ENCODE peak calls at places on chromosomes 3 and 15, in eight cellular contexts. P is GM06990, A is endothelial cell, H is cardiac muscle cell, I is GM10248, V is A549, D is lower leg skin, S is choroid plexus epithelial cell. N is an unnamed sample.

GRCh38 chr3:94098487-94098886 is 35.6 kb downstream of the NSUN3 start:
- DNase-seq in H (peak), V (no peak), A (peak), P (no peak), D (no peak), S (peak), I (no peak), N (no peak)

GRCh38 chr3:171565671-171566070 is 105.5 kb upstream of the TNIK start:
- DNase-seq in S (peak), V (no peak), D (no peak), A (no peak), H (peak), P (no peak), I (no peak), N (no peak)

GRCh38 chr15:77027697-77028450 is 32.9 kb downstream of the PSTPIP1 start:
- DNase-seq in D (no peak), S (no peak), I (no peak), P (no peak), V (no peak), H (peak), A (peak), N (peak)

GRCh38 chr3:58585005-58585786 is 8.0 kb upstream of the FAM107A start:
- DNase-seq in H (peak), D (peak), V (peak), I (peak), A (peak), S (peak), P (peak), N (peak)

GRCh38 chr3:134294302-134294925 is 43.8 kb upstream of the RYK start:
- DNase-seq in S (no peak), H (no peak), P (peak), A (no peak), V (no peak), I (peak), D (no peak), N (no peak)

GRCh38 chr3:12938258-12938711 is 96.9 kb upstream of the RPL32 start:
- DNase-seq in S (peak), H (peak), D (no peak), A (no peak), V (no peak), P (no peak), I (no peak), N (no peak)

GRCh38 chr3:159629329-159630084 is 359.1 kb upstream of the IL12A start:
- DNase-seq in S (no peak), D (no peak), A (no peak), V (no peak), P (no peak), H (no peak), I (no peak), N (no peak)

GRCh38 chr3:59422312-59422711 is 372.5 kb upstream of the CFAP20DC start:
- DNase-seq in V (no peak), S (peak), P (no peak), I (no peak), A (no peak), D (no peak), H (no peak), N (no peak)

GRCh38 chr3:181713673-181714270 is 2.0 kb downstream of the SOX2 start:
- DNase-seq in H (no peak), I (no peak), S (no peak), A (no peak), V (no peak), D (no peak), P (no peak), N (no peak)

GRCh38 chr3:183885766-183886165 is 1.1 kb upstream of the PARL start:
- DNase-seq in H (no peak), D (no peak), S (no peak), V (no peak), A (no peak), P (no peak), I (no peak), N (no peak)

GRCh38 chr15:28132524-28133275 is 33.6 kb upstream of the OCA2 start:
- DNase-seq in S (peak), D (no peak), P (no peak), I (no peak), H (peak), A (no peak), V (no peak), N (no peak)

GRCh38 chr15:31387483-31388118 is 61.0 kb downstream of the KLF13 start:
- DNase-seq in P (no peak), H (peak), S (peak), D (no peak), I (no peak), V (no peak), A (no peak), N (no peak)

GRCh38 chr3:141575879-141576743 is 89.3 kb downstream of the RASA2 start:
- DNase-seq in P (peak), S (peak), A (no peak), I (peak), H (peak), D (no peak), V (peak), N (no peak)

GRCh38 chr15:60325905-60326304 is 71.9 kb downstream of the ANXA2 start:
- DNase-seq in S (no peak), I (no peak), V (no peak), P (no peak), H (no peak), D (no peak), A (no peak), N (no peak)

GRCh38 chr15:58758141-58758540 is 8.6 kb upstream of the ADAM10 start:
- DNase-seq in S (peak), A (no peak), V (peak), D (no peak), I (peak), H (peak), P (no peak), N (no peak)

GRCh38 chr3:151946606-151947005 is 73.2 kb downstream of the SUCNR1 start:
- DNase-seq in P (no peak), S (no peak), D (no peak), H (no peak), A (no peak), I (no peak), V (no peak), N (no peak)

GRCh38 chr3:46742992-46743391 is 25.3 kb upstream of the PRSS50 start:
- DNase-seq in A (no peak), D (no peak), P (no peak), H (no peak), I (no peak), S (no peak), V (no peak), N (peak)

GRCh38 chr3:99134996-99135395 is 233.5 kb upstream of the DCBLD2 start:
- DNase-seq in A (no peak), S (no peak), H (no peak), I (no peak), V (no peak), P (no peak), D (no peak), N (no peak)

GRCh38 chr3:12536423-12536822 is 8.9 kb downstream of the MKRN2OS start:
- DNase-seq in S (peak), D (no peak), H (peak), P (no peak), A (no peak), I (no peak), V (no peak), N (no peak)

GRCh38 chr15:59659366-59659765 is 2.1 kb upstream of the GTF2A2 start:
- DNase-seq in A (no peak), D (no peak), P (no peak), H (no peak), V (no peak), I (no peak), S (no peak), N (no peak)

GRCh38 chr3:42052867-42053351 is 38.2 kb upstream of the TRAK1 start:
- DNase-seq in A (no peak), D (no peak), I (no peak), P (no peak), S (peak), V (no peak), H (peak), N (no peak)
- TF ChIP-seq CTCF in A (no peak), D (no peak), I (no peak), P (no peak), S (peak), V (no peak), H (peak), N (no peak)

DNA sequence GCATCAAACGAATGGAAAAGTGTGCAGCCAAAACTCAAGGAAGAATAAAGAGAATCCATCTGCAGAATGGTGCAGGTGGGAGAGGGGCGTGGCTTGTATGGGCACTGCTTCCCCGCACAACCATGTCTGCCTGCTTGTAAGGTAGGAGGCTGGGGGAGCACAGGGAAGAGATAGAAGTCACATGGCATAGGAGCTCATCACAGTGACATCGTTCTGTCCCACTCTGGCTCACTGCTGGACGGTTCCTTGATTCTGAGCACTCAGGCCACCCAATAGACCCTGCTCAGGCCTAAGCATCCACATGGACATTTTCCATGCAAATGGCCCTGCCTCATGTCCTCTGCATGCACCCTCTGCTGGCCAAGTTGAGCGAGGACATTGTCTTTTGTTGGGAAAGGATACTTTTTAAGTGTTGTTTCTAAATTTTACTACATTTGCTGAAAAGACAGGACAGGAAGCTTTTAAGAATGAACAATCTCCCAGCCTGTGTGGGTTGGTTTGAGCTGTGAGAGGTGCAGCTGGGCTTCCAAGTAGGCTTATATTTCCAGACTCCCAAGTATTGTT is 3.1 kb downstream of the MYLK start:
- DNase-seq in P (no peak), A (peak), D (no peak), V (peak), H (peak), S (peak), I (no peak), N (peak)
- TF ChIP-seq CTCF in P (peak), A (peak), D (no peak), V (peak), H (peak), S (peak), I (peak), N (peak)

GRCh38 chr15:68503791-68504720 is 72.1 kb upstream of the ITGA11 start:
- DNase-seq in I (no peak), A (no peak), V (no peak), D (no peak), P (no peak), S (peak), H (peak), N (no peak)

GRCh38 chr15:68503213-68503612 is 71.2 kb upstream of the ITGA11 start:
- DNase-seq in I (no peak), S (no peak), V (no peak), P (no peak), H (no peak), A (no peak), D (no peak), N (no peak)

GRCh38 chr15:68502398-68502901 is 70.5 kb upstream of the ITGA11 start:
- DNase-seq in V (no peak), H (no peak), P (no peak), S (no peak), I (no peak), A (no peak), D (no peak), N (no peak)

GRCh38 chr15:68506071-68506470 is 72.7 kb upstream of the CORO2B start:
- DNase-seq in H (no peak), A (no peak), P (no peak), I (no peak), D (peak), V (no peak), S (no peak), N (no peak)

GRCh38 chr15:68504721-68505090 is 72.7 kb upstream of the ITGA11 start:
- DNase-seq in H (no peak), S (peak), D (no peak), V (no peak), A (no peak), P (no peak), I (no peak), N (no peak)
- TF ChIP-seq CTCF in H (no peak), S (peak), D (no peak), V (no peak), A (no peak), P (no peak), I (no peak), N (no peak)

GRCh38 chr3:55434789-55435188 is 52.3 kb downstream of the WNT5A start:
- DNase-seq in S (peak), D (no peak), A (peak), H (peak), P (no peak), V (peak), I (peak), N (no peak)
- TF ChIP-seq CTCF in S (peak), D (no peak), A (peak), H (peak), P (peak), V (peak), I (peak), N (peak)

GRCh38 chr15:46786886-46787285 is 930.4 kb upstream of the SEMA6D start:
- DNase-seq in H (no peak), I (no peak), D (no peak), A (no peak), V (no peak), S (no peak), P (no peak), N (no peak)
- TF ChIP-seq CTCF in H (no peak), I (no peak), D (no peak), A (no peak), V (no peak), S (no peak), P (no peak), N (no peak)

GRCh38 chr3:128569756-128570155 is 76.8 kb upstream of the GATA2 start:
- DNase-seq in V (no peak), I (no peak), H (no peak), P (no peak), S (no peak), A (no peak), D (no peak), N (no peak)

GRCh38 chr3:128573707-128574162 is 76.9 kb downstream of the RPN1 start:
- DNase-seq in D (no peak), I (no peak), P (no peak), V (no peak), H (no peak), S (no peak), A (no peak), N (no peak)

GRCh38 chr3:128573160-128573559 is 77.5 kb downstream of the RPN1 start:
- DNase-seq in A (no peak), V (no peak), D (no peak), P (no peak), H (no peak), S (no peak), I (no peak), N (no peak)

GRCh38 chr3:128572013-128572412 is 78.6 kb downstream of the RPN1 start:
- DNase-seq in P (no peak), A (no peak), S (no peak), I (no peak), H (no peak), V (no peak), D (no peak), N (no peak)

GRCh38 chr3:128572644-128573105 is 77.9 kb downstream of the RPN1 start:
- DNase-seq in H (no peak), I (peak), A (no peak), P (no peak), D (no peak), V (peak), S (no peak), N (no peak)
- TF ChIP-seq CTCF in H (peak), I (no peak), A (no peak), P (peak), D (no peak), V (no peak), S (peak), N (peak)

N was measured in nephron progenitor cell.